ENCODE peak calls at places on chromosomes 11 and 22, in six cellular contexts. P, B, W, H, U and X are unnamed samples.

GRCh38 chr22:48434868-48435250 is 1392.8 kb downstream of the BRD1 start:
- DNase-seq in P (no peak), B (no peak), W (no peak), H (no peak), U (no peak), X (no peak)

GRCh38 chr11:97461934-97462333 is 1072.1 kb downstream of the JRKL start:
- DNase-seq in P (no peak), B (no peak), W (no peak), H (no peak), U (peak), X (no peak)

GRCh38 chr11:131025020-131025419 is 108.7 kb upstream of the SNX19 start:
- DNase-seq in P (peak), B (peak), W (peak), H (no peak), U (no peak), X (peak)

GRCh38 chr11:69487849-69488542 is 6.5 kb downstream of the LINC01488 start:
- DNase-seq in P (no peak), B (no peak), W (no peak), H (no peak), U (no peak), X (no peak)

GRCh38 chr22:21933899-21934298 is 18.7 kb downstream of the PPM1F start:
- DNase-seq in P (no peak), B (no peak), W (no peak), H (no peak), U (no peak), X (no peak)

GRCh38 chr11:82326853-82327252 is 406.8 kb downstream of the FAM181B start:
- DNase-seq in P (no peak), B (no peak), W (no peak), H (no peak), U (no peak), X (no peak)

GRCh38 chr11:34565417-34566208 is 52.0 kb upstream of the ELF5 start:
- DNase-seq in P (peak), B (no peak), W (no peak), H (peak), U (no peak), X (no peak)

GRCh38 chr22:50082961-50083461 is 2.2 kb downstream of the MLC1 start:
- DNase-seq in P (no peak), B (no peak), W (no peak), H (peak), U (peak), X (no peak)

GRCh38 chr11:126426126-126426525 is 70.6 kb downstream of the ST3GAL4 start:
- DNase-seq in P (no peak), B (no peak), W (no peak), H (no peak), U (no peak), X (no peak)

GRCh38 chr11:35177370-35177769 is 38.4 kb downstream of the CD44 start:
- DNase-seq in P (no peak), B (no peak), W (no peak), H (no peak), U (no peak), X (no peak)

GRCh38 chr22:20441631-20442484 is 4.2 kb upstream of the SCARF2 start:
- DNase-seq in P (peak), B (no peak), W (no peak), H (no peak), U (no peak), X (peak)

GRCh38 chr22:44330727-44331660 is 18.2 kb upstream of the SHISAL1 start:
- DNase-seq in P (no peak), B (no peak), W (no peak), H (no peak), U (no peak), X (no peak)

GRCh38 chr22:34608716-34609115 is 457.2 kb upstream of the ISX start:
- DNase-seq in P (peak), B (no peak), W (no peak), H (no peak), U (no peak), X (no peak)

GRCh38 chr11:77637345-77638165 is at the start of gene CLNS1A:
- DNase-seq in P (peak), B (peak), W (peak), H (peak), U (peak), X (peak)

GRCh38 chr11:106276126-106276525 is 198.7 kb downstream of the AASDHPPT start:
- DNase-seq in P (peak), B (no peak), W (peak), H (no peak), U (no peak), X (peak)

GRCh38 chr22:31637938-31638618 is 23.9 kb downstream of the PISD start:
- DNase-seq in P (peak), B (no peak), W (peak), H (peak), U (no peak), X (no peak)

GRCh38 chr22:49046546-49047305 is 780.9 kb downstream of the BRD1 start:
- DNase-seq in P (no peak), B (no peak), W (no peak), H (peak), U (peak), X (no peak)

GRCh38 chr22:45784357-45785277 is 113.0 kb downstream of the ATXN10 start:
- DNase-seq in P (no peak), B (no peak), W (no peak), H (no peak), U (no peak), X (no peak)

GRCh38 chr11:119486691-119487259 is 63.8 kb upstream of the THY1 start:
- DNase-seq in P (no peak), B (no peak), W (no peak), H (no peak), U (peak), X (no peak)

GRCh38 chr11:115980336-115980735 is 476.1 kb upstream of the CADM1 start:
- DNase-seq in P (no peak), B (no peak), W (no peak), H (no peak), U (no peak), X (no peak)

GRCh38 chr11:117953029-117953671 is 23.9 kb upstream of the TMPRSS13 start:
- DNase-seq in P (no peak), B (no peak), W (no peak), H (peak), U (no peak), X (no peak)

GRCh38 chr22:43501951-43502874 is 90.4 kb downstream of the MPPED1 start:
- DNase-seq in P (no peak), B (no peak), W (no peak), H (no peak), U (no peak), X (no peak)

GRCh38 chr11:48116843-48117242 is 99.8 kb upstream of the OR4B1 start:
- DNase-seq in P (peak), B (no peak), W (peak), H (peak), U (no peak), X (no peak)

GRCh38 chr11:446886-447285 is 3.2 kb upstream of the PTDSS2 start:
- DNase-seq in P (no peak), B (no peak), W (no peak), H (no peak), U (no peak), X (no peak)